ENCODE peak calls at places on chromosomes 16 and 17, in six cellular contexts. S, H, T, O, P and C are unnamed samples.

GRCh38 chr17:41539071-41539492 is 11.0 kb upstream of the KRT19 start:
- DNase-seq in O (no peak), P (no peak), T (no peak), H (no peak), S (no peak), C (no peak)

GRCh38 chr17:82024859-82025258 is 1.8 kb downstream of the LRRC45 start:
- DNase-seq in P (no peak), H (no peak), O (no peak), T (no peak), S (no peak), C (no peak)

GRCh38 chr17:18217412-18218015 is 7.9 kb upstream of the LLGL1 start:
- DNase-seq in S (peak; percentile 23), O (peak; percentile 45), P (peak; percentile 86), T (peak; percentile 86), H (peak; percentile 82), C (peak; percentile 81)

GRCh38 chr16:4388275-4389021 is 16.8 kb downstream of the VASN start:
- DNase-seq in T (no peak), S (no peak), P (no peak), O (no peak), H (no peak), C (no peak)

GRCh38 chr17:13311301-13311700 is 290.4 kb downstream of the HS3ST3A1 start:
- DNase-seq in H (no peak), P (no peak), O (peak; percentile 12), T (no peak), S (no peak), C (no peak)

GRCh38 chr16:13150181-13150885 is 248.9 kb downstream of the SHISA9 start:
- DNase-seq in O (no peak), H (no peak), P (no peak), T (no peak), S (no peak), C (no peak)

GRCh38 chr16:27539120-27539519 is 10.6 kb downstream of the GTF3C1 start:
- DNase-seq in H (no peak), O (no peak), P (no peak), T (no peak), S (no peak), C (no peak)

GRCh38 chr17:61412860-61413653 is 13.4 kb downstream of the TBX2 start:
- DNase-seq in S (no peak), T (no peak), H (no peak), O (no peak), P (no peak), C (no peak)

GRCh38 chr17:80812362-80813088 is 179.1 kb upstream of the CHMP6 start:
- DNase-seq in H (no peak), T (no peak), S (no peak), P (no peak), O (no peak), C (no peak)

GRCh38 chr17:82120148-82120547 is 22.1 kb upstream of the FASN start:
- DNase-seq in H (no peak), S (no peak), T (no peak), O (peak; percentile 69), P (peak; percentile 24), C (peak; percentile 40)

GRCh38 chr17:10135539-10136257 is 62.7 kb downstream of the GAS7 start:
- DNase-seq in O (peak; percentile 56), S (no peak), H (peak; percentile 34), P (peak; percentile 94), T (peak; percentile 76), C (no peak)

GRCh38 chr16:84281077-84281476 is 13.6 kb upstream of the WFDC1 start:
- DNase-seq in O (peak; percentile 9), P (peak; percentile 56), T (no peak), S (peak; percentile 78), H (no peak), C (peak; percentile 31)

GRCh38 chr17:43224146-43224705 is 4.2 kb downstream of the CCDC200 start:
- DNase-seq in H (no peak), T (peak; percentile 2), S (no peak), O (no peak), P (no peak), C (no peak)

GRCh38 chr17:7961436-7961835 is 29.4 kb downstream of the CNTROB start:
- DNase-seq in H (no peak), P (no peak), O (no peak), T (no peak), S (no peak), C (no peak)

GRCh38 chr17:64707077-64707591 is 45.0 kb upstream of the SMURF2 start:
- DNase-seq in P (peak; percentile 43), O (peak; percentile 100), T (peak; percentile 81), S (peak; percentile 100), H (peak; percentile 77), C (no peak)

GRCh38 chr17:9402590-9403199 is 172.9 kb downstream of the STX8 start:
- DNase-seq in P (peak; percentile 47), H (no peak), T (no peak), S (peak; percentile 16), O (peak; percentile 23), C (peak; percentile 19)

GRCh38 chr17:81831563-81831956 is 1.5 kb downstream of the MCRIP1 start:
- DNase-seq in P (no peak), H (no peak), O (no peak), T (no peak), S (no peak), C (peak; percentile 40)

GRCh38 chr16:87790278-87791023 is 24.7 kb upstream of the KLHDC4 start:
- DNase-seq in T (no peak), H (peak; percentile 40), O (peak; percentile 33), S (no peak), P (no peak), C (no peak)

GRCh38 chr17:61221181-61221580 is 178.5 kb upstream of the TBX2 start:
- DNase-seq in T (no peak), S (no peak), P (peak; percentile 15), O (no peak), H (no peak), C (no peak)

GRCh38 chr16:17850626-17851265 is 380.0 kb upstream of the XYLT1 start:
- DNase-seq in O (no peak), H (no peak), P (no peak), T (no peak), S (no peak), C (no peak)

GRCh38 chr17:80694085-80694991 is 149.7 kb downstream of the RPTOR start:
- DNase-seq in P (no peak), H (no peak), O (no peak), T (no peak), S (no peak), C (no peak)

GRCh38 chr16:68779891-68780290 is 42.8 kb downstream of the CDH1 start:
- DNase-seq in S (no peak), O (no peak), H (peak; percentile 76), P (no peak), T (no peak), C (no peak)

GRCh38 chr16:81292936-81293335 is 21.8 kb upstream of the GAN start:
- DNase-seq in H (no peak), T (no peak), P (no peak), O (no peak), S (no peak), C (no peak)

GRCh38 chr17:1471931-1472727 is 16.1 kb upstream of the CRK start:
- DNase-seq in T (no peak), S (no peak), P (no peak), H (no peak), O (no peak), C (no peak)

GRCh38 chr16:22948058-22948602 is 134.2 kb downstream of the HS3ST2 start:
- DNase-seq in H (no peak), P (peak; percentile 36), T (no peak), O (no peak), S (no peak), C (no peak)

GRCh38 chr17:5464717-5465507 is 3.9 kb downstream of the DHX33 start:
- DNase-seq in H (no peak), O (no peak), P (no peak), S (no peak), T (no peak), C (no peak)

DNA sequence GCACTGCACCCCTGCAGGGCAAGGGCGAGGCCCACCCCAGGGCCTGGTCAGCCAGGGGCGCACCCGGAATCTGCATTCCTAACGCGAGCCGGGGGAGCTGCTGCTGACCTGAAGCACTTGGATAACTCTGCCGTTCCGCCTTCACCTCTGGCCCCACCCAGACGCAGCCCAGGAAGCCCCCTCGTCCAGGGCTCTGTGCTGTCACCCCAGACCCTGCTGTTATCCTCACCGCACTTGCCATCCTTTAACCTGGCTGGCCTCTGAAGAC is 13.3 kb upstream of the PABPN1L start:
- DNase-seq in H (no peak), S (no peak), T (no peak), P (no peak), O (no peak), C (no peak)
- TF ChIP-seq POLR2A in H (no peak), S (no peak), T (no peak), P (no peak), O (no peak), C (no peak)

DNA sequence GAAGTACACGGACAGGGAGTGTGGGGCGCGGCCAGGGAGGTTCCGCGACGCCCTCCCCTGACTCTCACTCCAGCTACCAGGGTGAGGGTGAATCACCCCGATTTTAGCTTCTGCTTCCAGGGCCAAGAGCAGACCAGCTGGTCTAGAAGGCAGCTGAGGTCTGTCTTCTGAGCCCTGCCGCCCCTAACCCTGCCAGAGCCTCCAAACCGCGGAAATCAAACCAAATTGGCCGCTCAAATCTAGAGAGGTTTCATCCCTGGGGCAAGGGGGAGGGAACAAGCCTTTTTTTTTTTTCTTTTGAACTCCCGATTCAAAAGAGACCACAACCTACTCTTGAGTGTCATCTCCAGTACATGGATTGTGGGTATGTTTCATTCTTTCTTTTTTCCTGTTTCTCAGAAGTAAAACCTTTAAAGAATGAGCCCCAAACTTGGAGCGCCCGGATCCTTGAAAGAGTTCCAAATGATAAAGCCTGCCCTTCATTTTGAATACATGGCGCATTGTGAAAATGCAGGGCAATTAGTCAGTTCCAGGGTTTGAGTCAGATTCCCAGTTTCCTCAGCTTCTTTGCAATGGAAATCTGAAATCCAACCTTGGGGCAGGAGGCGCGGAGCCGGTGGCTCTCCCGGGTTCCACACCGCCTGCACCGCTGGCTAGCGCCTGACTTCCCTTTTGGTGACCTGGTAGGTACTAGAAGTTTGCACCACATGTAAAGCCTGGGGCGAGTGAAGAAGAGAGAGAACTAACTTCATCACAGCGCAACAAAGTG is 16.5 kb upstream of the ZFHX3 start:
- DNase-seq in P (peak; percentile 65), T (no peak), H (no peak), O (peak; percentile 78), S (no peak), C (no peak)
- TF ChIP-seq POLR2A in P (no peak), T (no peak), H (no peak), O (peak; percentile 57), S (no peak), C (no peak)

GRCh38 chr17:67993153-67993997 is 2.9 kb downstream of the C17orf58 start:
- DNase-seq in P (peak; percentile 86), O (peak; percentile 84), T (peak; percentile 55), S (peak; percentile 81), H (peak; percentile 87), C (peak; percentile 90)
- TF ChIP-seq POLR2A in P (peak; percentile 35), O (peak; percentile 26), T (peak; percentile 67), S (peak; percentile 70), H (no peak), C (peak; percentile 47)

GRCh38 chr17:60135160-60135950 is 14.4 kb upstream of the CA4 start:
- DNase-seq in T (peak; percentile 80), P (peak; percentile 87), O (peak; percentile 90), S (peak; percentile 94), H (peak; percentile 91), C (peak; percentile 90)

GRCh38 chr17:60138769-60139437 is 10.9 kb upstream of the CA4 start:
- DNase-seq in S (no peak), T (no peak), O (no peak), H (no peak), P (no peak), C (no peak)

GRCh38 chr17:60135951-60136666 is 13.7 kb upstream of the CA4 start:
- DNase-seq in H (no peak), P (peak; percentile 36), S (no peak), T (no peak), O (no peak), C (no peak)

GRCh38 chr17:60139438-60140285 is 10.1 kb upstream of the CA4 start:
- DNase-seq in P (peak; percentile 64), S (peak; percentile 12), O (peak; percentile 58), T (peak; percentile 49), H (peak; percentile 79), C (peak; percentile 80)

GRCh38 chr17:60137731-60138130 is 12.0 kb upstream of the CA4 start:
- DNase-seq in O (no peak), T (no peak), S (no peak), H (no peak), P (no peak), C (no peak)
- TF ChIP-seq POLR2A in O (no peak), T (no peak), S (no peak), H (no peak), P (no peak), C (no peak)